ENCODE peak calls at places on chromosomes 16 and 17, in seven cellular contexts. One of them, this sample, is unnamed.
A peak's percentile ranks its signal among the peaks of the same experiment; 100 is the strongest.

GRCh38 chr17:45279898-45280297 is 18.0 kb upstream of the SPATA32 start:
- DNase-seq in left ventricle myocardium inferior: peak; percentile 49
- DNase-seq in cardiac muscle cell: no peak
- DNase-seq in GM23248: no peak
- DNase-seq in SJSA1: no peak
- DNase-seq in OCI-LY7: no peak
- DNase-seq in psoas muscle: no peak
- DNase-seq in this sample: no peak

GRCh38 chr17:41547378-41547841 is 19.3 kb upstream of the KRT19 start:
- DNase-seq in left ventricle myocardium inferior: no peak
- DNase-seq in cardiac muscle cell: peak; percentile 73
- DNase-seq in GM23248: no peak
- DNase-seq in SJSA1: no peak
- DNase-seq in OCI-LY7: no peak
- DNase-seq in psoas muscle: no peak
- DNase-seq in this sample: no peak

GRCh38 chr16:1964046-1964505 is 550 bp downstream of the RPS2 start:
- DNase-seq in left ventricle myocardium inferior: no peak
- DNase-seq in cardiac muscle cell: peak; percentile 54
- DNase-seq in GM23248: peak; percentile 58
- DNase-seq in SJSA1: no peak
- DNase-seq in OCI-LY7: peak; percentile 51
- DNase-seq in psoas muscle: peak; percentile 54
- DNase-seq in this sample: no peak

GRCh38 chr16:86761117-86761971 is 183.0 kb downstream of the FOXL1 start:
- DNase-seq in left ventricle myocardium inferior: peak; percentile 69
- DNase-seq in cardiac muscle cell: peak; percentile 71
- DNase-seq in GM23248: peak; percentile 78
- DNase-seq in SJSA1: peak; percentile 84
- DNase-seq in OCI-LY7: peak; percentile 19
- DNase-seq in psoas muscle: peak; percentile 47
- DNase-seq in this sample: peak; percentile 17

GRCh38 chr17:72409405-72410002 is 288.7 kb downstream of the SOX9 start:
- DNase-seq in left ventricle myocardium inferior: no peak
- DNase-seq in cardiac muscle cell: no peak
- DNase-seq in GM23248: no peak
- DNase-seq in SJSA1: no peak
- DNase-seq in OCI-LY7: peak; percentile 44
- DNase-seq in psoas muscle: no peak
- DNase-seq in this sample: no peak

GRCh38 chr17:79843917-79844815 is 4.9 kb upstream of the CBX4 start:
- DNase-seq in left ventricle myocardium inferior: peak; percentile 78
- DNase-seq in cardiac muscle cell: peak; percentile 86
- DNase-seq in GM23248: peak; percentile 87
- DNase-seq in SJSA1: peak; percentile 73
- DNase-seq in OCI-LY7: no peak
- DNase-seq in psoas muscle: peak; percentile 73
- DNase-seq in this sample: no peak

GRCh38 chr16:66390346-66391108 is 24.0 kb downstream of the CDH5 start:
- DNase-seq in left ventricle myocardium inferior: no peak
- DNase-seq in cardiac muscle cell: no peak
- DNase-seq in GM23248: no peak
- DNase-seq in SJSA1: peak; percentile 33
- DNase-seq in OCI-LY7: no peak
- DNase-seq in psoas muscle: no peak
- DNase-seq in this sample: no peak

GRCh38 chr17:48236681-48237134 is 129.1 kb downstream of the SNX11 start:
- DNase-seq in left ventricle myocardium inferior: no peak
- DNase-seq in cardiac muscle cell: peak; percentile 72
- DNase-seq in GM23248: peak; percentile 74
- DNase-seq in SJSA1: peak; percentile 76
- DNase-seq in OCI-LY7: no peak
- DNase-seq in psoas muscle: no peak
- DNase-seq in this sample: no peak

GRCh38 chr16:13883881-13884280 is 36.1 kb upstream of the ERCC4 start:
- DNase-seq in left ventricle myocardium inferior: no peak
- DNase-seq in cardiac muscle cell: no peak
- DNase-seq in GM23248: no peak
- DNase-seq in SJSA1: no peak
- DNase-seq in OCI-LY7: no peak
- DNase-seq in psoas muscle: no peak
- DNase-seq in this sample: no peak

GRCh38 chr16:2964416-2965223 is 545 bp downstream of the KREMEN2 start:
- DNase-seq in left ventricle myocardium inferior: no peak
- DNase-seq in cardiac muscle cell: no peak
- DNase-seq in GM23248: peak; percentile 32
- DNase-seq in SJSA1: no peak
- DNase-seq in OCI-LY7: peak; percentile 72
- DNase-seq in psoas muscle: no peak
- DNase-seq in this sample: no peak

GRCh38 chr16:62751218-62751617 is 715.0 kb upstream of the CDH8 start:
- DNase-seq in left ventricle myocardium inferior: no peak
- DNase-seq in cardiac muscle cell: no peak
- DNase-seq in GM23248: no peak
- DNase-seq in SJSA1: no peak
- DNase-seq in OCI-LY7: no peak
- DNase-seq in psoas muscle: no peak
- DNase-seq in this sample: no peak

GRCh38 chr16:59535298-59535697 is 801.2 kb upstream of the GOT2 start:
- DNase-seq in left ventricle myocardium inferior: no peak
- DNase-seq in cardiac muscle cell: no peak
- DNase-seq in GM23248: no peak
- DNase-seq in SJSA1: no peak
- DNase-seq in OCI-LY7: no peak
- DNase-seq in psoas muscle: no peak
- DNase-seq in this sample: no peak

GRCh38 chr16:46688657-46689491 is at the start of gene VPS35:
- DNase-seq in left ventricle myocardium inferior: peak; percentile 100
- DNase-seq in cardiac muscle cell: peak; percentile 99
- DNase-seq in GM23248: peak; percentile 100
- DNase-seq in SJSA1: peak; percentile 99
- DNase-seq in OCI-LY7: peak; percentile 99
- DNase-seq in psoas muscle: peak; percentile 99
- DNase-seq in this sample: peak; percentile 83

GRCh38 chr16:72995151-72995881 is 52.6 kb downstream of the ZFHX3 start:
- DNase-seq in left ventricle myocardium inferior: no peak
- DNase-seq in cardiac muscle cell: no peak
- DNase-seq in GM23248: no peak
- DNase-seq in SJSA1: no peak
- DNase-seq in OCI-LY7: peak; percentile 3
- DNase-seq in psoas muscle: no peak
- DNase-seq in this sample: no peak

GRCh38 chr17:66690166-66690565 is 144.8 kb upstream of the CACNG5 start:
- DNase-seq in left ventricle myocardium inferior: no peak
- DNase-seq in cardiac muscle cell: no peak
- DNase-seq in GM23248: no peak
- DNase-seq in SJSA1: peak; percentile 36
- DNase-seq in OCI-LY7: no peak
- DNase-seq in psoas muscle: no peak
- DNase-seq in this sample: no peak

GRCh38 chr16:89785523-89786155 is 30.8 kb downstream of the FANCA start:
- DNase-seq in left ventricle myocardium inferior: no peak
- DNase-seq in cardiac muscle cell: no peak
- DNase-seq in GM23248: no peak
- DNase-seq in SJSA1: no peak
- DNase-seq in OCI-LY7: no peak
- DNase-seq in psoas muscle: no peak
- DNase-seq in this sample: no peak

GRCh38 chr17:68591583-68591982 is 9.6 kb downstream of the FAM20A start:
- DNase-seq in left ventricle myocardium inferior: peak; percentile 33
- DNase-seq in cardiac muscle cell: no peak
- DNase-seq in GM23248: no peak
- DNase-seq in SJSA1: no peak
- DNase-seq in OCI-LY7: no peak
- DNase-seq in psoas muscle: peak; percentile 18
- DNase-seq in this sample: no peak

GRCh38 chr17:36017799-36018198 is at the start of gene CCL23:
- DNase-seq in left ventricle myocardium inferior: no peak
- DNase-seq in cardiac muscle cell: no peak
- DNase-seq in GM23248: no peak
- DNase-seq in SJSA1: no peak
- DNase-seq in OCI-LY7: no peak
- DNase-seq in psoas muscle: no peak
- DNase-seq in this sample: no peak

GRCh38 chr16:68072038-68072695 is 13.0 kb upstream of the NFATC3 start:
- DNase-seq in left ventricle myocardium inferior: no peak
- DNase-seq in cardiac muscle cell: no peak
- DNase-seq in GM23248: peak; percentile 84
- DNase-seq in SJSA1: no peak
- DNase-seq in OCI-LY7: no peak
- DNase-seq in psoas muscle: peak; percentile 69
- DNase-seq in this sample: no peak

GRCh38 chr17:80063815-80064585 is 27.6 kb downstream of the CCDC40 start:
- DNase-seq in left ventricle myocardium inferior: no peak
- DNase-seq in cardiac muscle cell: peak; percentile 76
- DNase-seq in GM23248: peak; percentile 83
- DNase-seq in SJSA1: peak; percentile 91
- DNase-seq in OCI-LY7: no peak
- DNase-seq in psoas muscle: peak; percentile 76
- DNase-seq in this sample: no peak

GRCh38 chr17:19329136-19329535 is 33.4 kb downstream of the B9D1 start:
- DNase-seq in left ventricle myocardium inferior: no peak
- DNase-seq in cardiac muscle cell: no peak
- DNase-seq in GM23248: no peak
- DNase-seq in SJSA1: no peak
- DNase-seq in OCI-LY7: no peak
- DNase-seq in psoas muscle: no peak
- DNase-seq in this sample: no peak

GRCh38 chr17:72434991-72435618 is 314.3 kb downstream of the SOX9 start:
- DNase-seq in left ventricle myocardium inferior: no peak
- DNase-seq in cardiac muscle cell: no peak
- DNase-seq in GM23248: no peak
- DNase-seq in SJSA1: no peak
- DNase-seq in OCI-LY7: no peak
- DNase-seq in psoas muscle: no peak
- DNase-seq in this sample: no peak

GRCh38 chr16:89921699-89922476 is 1.3 kb upstream of the TUBB3 start:
- DNase-seq in left ventricle myocardium inferior: peak; percentile 82
- DNase-seq in cardiac muscle cell: peak; percentile 96
- DNase-seq in GM23248: peak; percentile 99
- DNase-seq in SJSA1: peak; percentile 98
- DNase-seq in OCI-LY7: peak; percentile 57
- DNase-seq in psoas muscle: peak; percentile 83
- DNase-seq in this sample: no peak

DNA sequence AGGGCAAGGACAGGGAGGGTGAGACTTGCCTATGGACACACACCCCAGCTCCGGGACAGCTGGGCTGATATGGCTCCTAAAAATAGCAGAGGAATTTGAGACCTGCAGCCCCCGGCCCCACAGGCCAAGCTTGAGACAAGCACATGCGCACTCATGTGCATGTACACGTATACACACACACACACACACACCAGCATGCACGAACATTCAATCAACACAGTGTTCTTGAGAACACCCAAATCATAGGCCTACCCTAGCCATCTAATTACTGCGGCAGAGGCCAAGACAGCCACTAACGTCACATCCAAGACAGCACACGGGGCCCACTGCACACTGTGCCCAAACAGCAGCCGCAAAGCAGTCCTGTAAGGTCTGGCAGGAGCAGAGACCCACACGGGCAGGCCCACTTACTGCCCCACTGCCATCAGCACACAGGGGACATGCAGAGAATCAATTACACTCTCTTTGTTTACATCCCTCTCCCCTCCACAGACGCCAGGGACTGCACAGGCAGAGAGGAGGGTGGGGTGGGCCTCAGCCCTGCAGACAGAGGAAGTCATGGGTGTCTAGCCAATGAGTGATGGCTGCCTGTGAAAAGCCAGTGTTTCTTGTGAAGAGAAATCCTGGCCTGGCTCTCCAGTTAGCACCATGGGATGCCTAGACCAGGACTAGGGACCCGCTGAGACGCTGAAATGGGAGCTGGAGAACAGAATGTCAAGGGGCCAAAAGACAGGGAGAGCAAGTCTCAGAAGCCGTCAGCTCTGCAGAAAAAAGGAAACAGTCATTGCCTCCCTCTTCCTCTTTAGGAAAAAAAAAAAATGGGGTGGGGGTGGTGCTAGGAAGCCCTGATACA is 39.3 kb downstream of the MYO18A start:
- DNase-seq in left ventricle myocardium inferior: no peak
- DNase-seq in cardiac muscle cell: peak; percentile 42
- DNase-seq in GM23248: no peak
- DNase-seq in SJSA1: no peak
- DNase-seq in OCI-LY7: peak; percentile 69
- DNase-seq in psoas muscle: no peak
- DNase-seq in this sample: no peak
- H3K4me3 ChIP-seq in left ventricle myocardium inferior: peak overlapping the region; percentile 72
- H3K4me3 ChIP-seq in cardiac muscle cell: peak overlapping the region; percentile 34
- H3K4me3 ChIP-seq in GM23248: peak overlapping the region; percentile 61
- H3K4me3 ChIP-seq in SJSA1: no peak overlapping the region
- H3K4me3 ChIP-seq in OCI-LY7: peak overlapping the region; percentile 78
- H3K4me3 ChIP-seq in psoas muscle: peak overlapping the region; percentile 78
- H3K4me3 ChIP-seq in this sample: no peak overlapping the region

GRCh38 chr17:910503-911194 is 68.9 kb downstream of the NXN start:
- DNase-seq in left ventricle myocardium inferior: no peak
- DNase-seq in cardiac muscle cell: no peak
- DNase-seq in GM23248: peak; percentile 77
- DNase-seq in SJSA1: no peak
- DNase-seq in OCI-LY7: no peak
- DNase-seq in psoas muscle: no peak
- DNase-seq in this sample: no peak
- H3K27ac ChIP-seq in left ventricle myocardium inferior: peak overlapping the region; percentile 64
- H3K27ac ChIP-seq in cardiac muscle cell: peak overlapping the region; percentile 57
- H3K27ac ChIP-seq in GM23248: peak overlapping the region; percentile 98
- H3K27ac ChIP-seq in SJSA1: no peak overlapping the region
- H3K27ac ChIP-seq in OCI-LY7: no peak overlapping the region
- H3K27ac ChIP-seq in psoas muscle: peak overlapping the region; percentile 77
- H3K27ac ChIP-seq in this sample: peak overlapping the region; percentile 87

DNA sequence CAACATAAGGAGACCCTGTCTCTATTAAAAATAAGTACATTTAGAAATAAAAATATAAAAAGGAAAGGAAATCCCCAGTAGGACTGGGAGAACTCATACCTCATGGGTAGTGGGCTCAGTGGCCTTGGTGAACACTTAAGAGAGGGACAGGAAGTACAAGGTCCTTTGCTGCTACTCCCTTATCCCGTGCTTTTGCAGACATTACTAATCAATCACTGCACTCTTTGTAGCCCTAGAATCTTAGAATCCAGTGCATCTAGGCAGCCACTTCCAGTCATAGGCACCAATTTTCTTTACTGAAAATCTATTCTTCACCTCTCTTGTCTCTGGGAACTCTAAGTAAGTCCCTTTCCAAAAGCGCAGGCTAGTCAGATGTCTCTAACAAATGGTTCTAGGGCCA is 183.1 kb downstream of the SNX29 start:
- DNase-seq in left ventricle myocardium inferior: no peak
- DNase-seq in cardiac muscle cell: no peak
- DNase-seq in GM23248: peak; percentile 25
- DNase-seq in SJSA1: no peak
- DNase-seq in OCI-LY7: no peak
- DNase-seq in psoas muscle: no peak
- DNase-seq in this sample: no peak
- H3K4me3 ChIP-seq in left ventricle myocardium inferior: no peak overlapping the region
- H3K4me3 ChIP-seq in cardiac muscle cell: no peak overlapping the region
- H3K4me3 ChIP-seq in GM23248: no peak overlapping the region
- H3K4me3 ChIP-seq in SJSA1: no peak overlapping the region
- H3K4me3 ChIP-seq in OCI-LY7: no peak overlapping the region
- H3K4me3 ChIP-seq in psoas muscle: no peak overlapping the region
- H3K4me3 ChIP-seq in this sample: no peak overlapping the region

GRCh38 chr17:59899099-59899498 is 6.2 kb downstream of the RPS6KB1 start:
- DNase-seq in left ventricle myocardium inferior: no peak
- DNase-seq in cardiac muscle cell: peak; percentile 54
- DNase-seq in GM23248: peak; percentile 2
- DNase-seq in SJSA1: no peak
- DNase-seq in OCI-LY7: no peak
- DNase-seq in psoas muscle: no peak
- DNase-seq in this sample: no peak
- H3K27ac ChIP-seq in left ventricle myocardium inferior: peak overlapping the region; percentile 16
- H3K27ac ChIP-seq in cardiac muscle cell: no peak overlapping the region
- H3K27ac ChIP-seq in GM23248: no peak overlapping the region
- H3K27ac ChIP-seq in SJSA1: no peak overlapping the region
- H3K27ac ChIP-seq in OCI-LY7: no peak overlapping the region
- H3K27ac ChIP-seq in psoas muscle: peak overlapping the region; percentile 31
- H3K27ac ChIP-seq in this sample: no peak overlapping the region

This sample was measured in Panc1.